ENCODE peak calls at places on chromosomes 5 and 9, in five cellular contexts. One of them, this sample, is unnamed.

GRCh38 chr5:83149671-83150070 is 72.3 kb downstream of the XRCC4 start:
- DNase-seq in HCT116: no peak
- DNase-seq in H1: no peak
- DNase-seq in HepG2: no peak
- DNase-seq in GM12878: no peak
- DNase-seq in this sample: no peak

GRCh38 chr9:18393340-18394130 is 80.4 kb upstream of the ADAMTSL1 start:
- DNase-seq in HCT116: peak; percentile 69
- DNase-seq in H1: no peak
- DNase-seq in HepG2: peak; percentile 1
- DNase-seq in GM12878: no peak
- DNase-seq in this sample: no peak

GRCh38 chr5:177503351-177504085 is 6.1 kb downstream of the DOK3 start:
- DNase-seq in HCT116: no peak
- DNase-seq in H1: no peak
- DNase-seq in HepG2: no peak
- DNase-seq in GM12878: no peak
- DNase-seq in this sample: no peak

GRCh38 chr9:124839612-124840299 is 13.5 kb upstream of the WDR38 start:
- DNase-seq in HCT116: peak; percentile 33
- DNase-seq in H1: no peak
- DNase-seq in HepG2: peak; percentile 43
- DNase-seq in GM12878: no peak
- DNase-seq in this sample: peak; percentile 50

GRCh38 chr9:112029921-112030444 is 133.4 kb downstream of the UGCG start:
- DNase-seq in HCT116: no peak
- DNase-seq in H1: peak; percentile 25
- DNase-seq in HepG2: peak; percentile 43
- DNase-seq in GM12878: no peak
- DNase-seq in this sample: no peak

GRCh38 chr9:91681461-91682305 is 258.1 kb upstream of the NFIL3 start:
- DNase-seq in HCT116: peak; percentile 45
- DNase-seq in H1: peak; percentile 47
- DNase-seq in HepG2: peak; percentile 22
- DNase-seq in GM12878: no peak
- DNase-seq in this sample: peak; percentile 65

GRCh38 chr5:179230061-179230461 is 115.2 kb downstream of the ADAMTS2 start:
- DNase-seq in HCT116: no peak
- DNase-seq in H1: no peak
- DNase-seq in HepG2: no peak
- DNase-seq in GM12878: no peak
- DNase-seq in this sample: no peak

GRCh38 chr9:130327070-130327780 is 61.7 kb downstream of the HMCN2 start:
- DNase-seq in HCT116: no peak
- DNase-seq in H1: no peak
- DNase-seq in HepG2: no peak
- DNase-seq in GM12878: no peak
- DNase-seq in this sample: peak; percentile 53

GRCh38 chr9:77433675-77434445 is 214.3 kb downstream of the GNA14 start:
- DNase-seq in HCT116: peak; percentile 33
- DNase-seq in H1: no peak
- DNase-seq in HepG2: peak; percentile 48
- DNase-seq in GM12878: no peak
- DNase-seq in this sample: peak; percentile 60

GRCh38 chr5:2370626-2371418 is 380.7 kb downstream of the IRX2 start:
- DNase-seq in HCT116: no peak
- DNase-seq in H1: no peak
- DNase-seq in HepG2: no peak
- DNase-seq in GM12878: no peak
- DNase-seq in this sample: no peak

DNA sequence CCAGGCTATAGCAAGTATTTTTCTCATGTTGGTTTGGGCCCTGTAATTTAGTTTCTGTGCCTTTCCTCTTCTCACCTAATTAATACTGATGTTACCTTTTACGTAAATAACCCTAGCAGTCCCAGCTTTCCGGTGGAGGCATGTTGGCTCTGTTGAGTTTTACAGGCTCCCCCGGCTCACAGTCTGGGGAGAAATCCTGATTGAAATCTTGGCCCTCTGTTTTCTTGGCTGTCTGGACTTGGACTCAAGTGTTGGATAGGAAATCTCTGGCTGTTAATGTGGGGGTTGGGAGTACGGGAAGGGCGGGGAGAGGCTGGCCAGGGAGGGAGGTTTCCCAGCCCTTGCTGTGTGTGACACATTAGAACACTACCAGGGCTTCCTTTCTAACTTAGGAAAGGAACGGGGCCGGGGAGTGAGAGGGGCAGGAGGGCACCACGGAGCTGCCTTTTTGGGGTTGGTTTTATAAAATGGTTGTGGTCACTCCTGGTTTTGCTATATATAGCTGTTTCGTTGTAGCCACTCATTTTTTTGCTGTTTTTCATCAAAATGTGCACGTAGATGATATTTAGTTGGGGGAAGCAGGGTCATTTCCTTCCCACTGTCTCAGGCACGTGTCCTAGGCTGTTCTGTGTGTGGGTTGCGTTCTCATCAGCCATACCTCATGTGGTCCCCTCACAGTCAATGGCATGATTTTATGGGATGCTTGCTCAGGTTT is 10.9 kb downstream of the TRIO start:
- DNase-seq in HCT116: no peak
- DNase-seq in H1: no peak
- DNase-seq in HepG2: no peak
- DNase-seq in GM12878: no peak
- DNase-seq in this sample: no peak
- TF ChIP-seq ATF3 in HCT116: no peak
- TF ChIP-seq ATF3 in H1: no peak
- TF ChIP-seq ATF3 in HepG2: no peak
- TF ChIP-seq ATF3 in GM12878: no peak
- TF ChIP-seq ATF3 in this sample: no peak

GRCh38 chr5:175823731-175824525 is 47.5 kb upstream of the CPLX2 start:
- DNase-seq in HCT116: no peak
- DNase-seq in H1: no peak
- DNase-seq in HepG2: no peak
- DNase-seq in GM12878: no peak
- DNase-seq in this sample: no peak
- TF ChIP-seq SRF in HCT116: no peak
- TF ChIP-seq SRF in H1: no peak
- TF ChIP-seq SRF in HepG2: no peak
- TF ChIP-seq SRF in GM12878: no peak
- TF ChIP-seq SRF in this sample: no peak

DNA sequence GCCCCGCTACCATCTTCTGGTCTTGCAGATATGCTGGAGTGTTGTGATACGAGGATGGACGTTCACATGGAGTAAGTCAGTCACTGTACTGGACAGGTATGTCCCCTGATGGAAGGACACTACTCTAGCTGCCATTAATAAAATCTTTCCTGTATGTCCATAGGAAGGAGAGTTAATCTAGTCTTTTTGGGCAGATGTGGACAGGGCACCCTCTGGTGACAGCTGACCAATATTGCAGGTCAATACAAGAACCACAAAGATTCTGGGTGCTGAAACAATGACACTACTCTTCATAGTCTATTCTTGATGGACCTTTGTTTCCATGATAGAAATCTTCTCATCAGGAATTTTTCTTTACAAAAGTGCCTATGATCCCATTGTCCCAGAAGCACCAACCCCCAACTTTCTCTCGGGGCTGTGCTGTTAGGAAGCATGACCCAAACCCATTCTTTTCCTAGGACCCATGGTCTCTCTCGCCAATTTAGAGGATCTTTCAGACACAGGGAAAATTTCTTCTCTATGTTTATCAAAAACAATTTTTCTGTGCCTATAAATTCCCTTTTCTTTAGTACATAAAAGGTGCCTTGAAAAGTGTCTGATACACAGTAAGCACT is 376.9 kb downstream of the DTWD2 start:
- DNase-seq in HCT116: peak; percentile 19
- DNase-seq in H1: no peak
- DNase-seq in HepG2: peak; percentile 10
- DNase-seq in GM12878: no peak
- DNase-seq in this sample: peak; percentile 17
- TF ChIP-seq ATF3 in HCT116: no peak
- TF ChIP-seq ATF3 in H1: no peak
- TF ChIP-seq ATF3 in HepG2: no peak
- TF ChIP-seq ATF3 in GM12878: no peak
- TF ChIP-seq ATF3 in this sample: no peak

GRCh38 chr5:134242146-134242545 is 16.3 kb upstream of the PPP2CA start:
- DNase-seq in HCT116: no peak
- DNase-seq in H1: no peak
- DNase-seq in HepG2: peak; percentile 67
- DNase-seq in GM12878: no peak
- DNase-seq in this sample: no peak
- TF ChIP-seq SRF in HCT116: no peak
- TF ChIP-seq SRF in H1: no peak
- TF ChIP-seq SRF in HepG2: no peak
- TF ChIP-seq SRF in GM12878: no peak
- TF ChIP-seq SRF in this sample: no peak

GRCh38 chr5:21806943-21807342 is 1046.2 kb downstream of the CDH12 start:
- DNase-seq in HCT116: no peak
- DNase-seq in H1: no peak
- DNase-seq in HepG2: no peak
- DNase-seq in GM12878: no peak
- DNase-seq in this sample: no peak
- TF ChIP-seq ATF3 in HCT116: no peak
- TF ChIP-seq ATF3 in H1: no peak
- TF ChIP-seq ATF3 in HepG2: no peak
- TF ChIP-seq ATF3 in GM12878: no peak
- TF ChIP-seq ATF3 in this sample: no peak

GRCh38 chr9:21414220-21414940 is 5.5 kb downstream of the IFNA8 start:
- DNase-seq in HCT116: no peak
- DNase-seq in H1: no peak
- DNase-seq in HepG2: no peak
- DNase-seq in GM12878: no peak
- DNase-seq in this sample: no peak
- TF ChIP-seq SRF in HCT116: no peak
- TF ChIP-seq SRF in H1: no peak
- TF ChIP-seq SRF in HepG2: no peak
- TF ChIP-seq SRF in GM12878: no peak
- TF ChIP-seq SRF in this sample: no peak

GRCh38 chr9:68708513-68708912 is 3.5 kb downstream of the PIP5K1B start:
- DNase-seq in HCT116: no peak
- DNase-seq in H1: no peak
- DNase-seq in HepG2: no peak
- DNase-seq in GM12878: no peak
- DNase-seq in this sample: no peak

GRCh38 chr9:68704804-68705635 is at the start of gene PIP5K1B:
- DNase-seq in HCT116: no peak
- DNase-seq in H1: no peak
- DNase-seq in HepG2: peak; percentile 70
- DNase-seq in GM12878: no peak
- DNase-seq in this sample: peak; percentile 69

GRCh38 chr9:68705636-68706578 is 867 bp downstream of the PIP5K1B start:
- DNase-seq in HCT116: no peak
- DNase-seq in H1: no peak
- DNase-seq in HepG2: peak; percentile 46
- DNase-seq in GM12878: no peak
- DNase-seq in this sample: peak; percentile 50

GRCh38 chr9:68708089-68708488 is 3.0 kb downstream of the PIP5K1B start:
- DNase-seq in HCT116: no peak
- DNase-seq in H1: no peak
- DNase-seq in HepG2: no peak
- DNase-seq in GM12878: no peak
- DNase-seq in this sample: no peak

GRCh38 chr9:68706579-68707201 is 1.6 kb downstream of the PIP5K1B start:
- DNase-seq in HCT116: no peak
- DNase-seq in H1: no peak
- DNase-seq in HepG2: no peak
- DNase-seq in GM12878: peak; percentile 63
- DNase-seq in this sample: no peak
- TF ChIP-seq ATF3 in HCT116: no peak
- TF ChIP-seq ATF3 in H1: no peak
- TF ChIP-seq ATF3 in HepG2: no peak
- TF ChIP-seq ATF3 in GM12878: no peak
- TF ChIP-seq ATF3 in this sample: no peak

GRCh38 chr5:132773114-132773513 is 3.9 kb downstream of the SEPTIN8 start:
- DNase-seq in HCT116: no peak
- DNase-seq in H1: no peak
- DNase-seq in HepG2: no peak
- DNase-seq in GM12878: no peak
- DNase-seq in this sample: no peak

GRCh38 chr5:132774896-132775295 is 2.1 kb downstream of the SEPTIN8 start:
- DNase-seq in HCT116: no peak
- DNase-seq in H1: no peak
- DNase-seq in HepG2: no peak
- DNase-seq in GM12878: no peak
- DNase-seq in this sample: no peak

GRCh38 chr5:132774406-132774805 is 2.6 kb downstream of the SEPTIN8 start:
- DNase-seq in HCT116: no peak
- DNase-seq in H1: no peak
- DNase-seq in HepG2: no peak
- DNase-seq in GM12878: no peak
- DNase-seq in this sample: no peak

GRCh38 chr5:132772291-132773070 is 4.6 kb downstream of the SEPTIN8 start:
- DNase-seq in HCT116: no peak
- DNase-seq in H1: no peak
- DNase-seq in HepG2: no peak
- DNase-seq in GM12878: no peak
- DNase-seq in this sample: no peak

DNA sequence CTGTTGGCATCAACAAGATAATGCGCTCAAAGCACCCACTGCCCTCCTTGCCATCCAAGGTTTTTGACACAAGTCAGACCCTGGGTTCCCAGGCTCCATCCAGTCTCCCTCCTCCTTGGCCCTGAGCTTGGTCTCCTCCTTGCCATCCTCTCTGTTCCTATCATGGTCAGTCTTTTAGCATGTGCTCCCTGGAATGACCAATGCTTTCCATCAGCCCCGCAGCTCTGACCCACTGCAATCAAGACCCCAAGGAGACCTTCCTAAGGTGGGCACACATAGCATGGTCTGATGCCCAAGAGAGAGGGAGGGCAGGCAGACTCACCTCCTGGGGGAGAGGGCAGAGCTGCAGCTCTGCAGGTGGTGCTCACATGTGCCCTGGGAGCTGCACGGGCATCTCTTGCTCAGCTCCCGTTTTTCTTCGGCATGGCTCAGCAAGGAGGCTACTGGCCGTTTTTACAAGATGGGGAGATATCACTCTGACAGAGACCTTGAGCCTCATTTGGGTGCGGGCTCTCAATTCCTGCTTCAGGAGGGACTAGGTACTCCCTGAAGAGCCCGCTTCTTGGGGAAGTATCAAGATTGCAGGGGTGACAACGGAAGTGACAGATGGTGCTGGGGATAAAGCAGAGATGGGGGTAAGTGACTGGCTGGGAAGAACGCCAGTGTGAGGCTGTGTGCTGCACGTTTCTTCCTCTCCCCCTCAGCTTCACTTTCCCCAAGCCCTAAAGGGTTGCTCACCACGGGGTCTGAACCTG is 3.3 kb downstream of the SEPTIN8 start:
- DNase-seq in HCT116: no peak
- DNase-seq in H1: no peak
- DNase-seq in HepG2: no peak
- DNase-seq in GM12878: no peak
- DNase-seq in this sample: peak; percentile 52
- TF ChIP-seq SRF in HCT116: no peak
- TF ChIP-seq SRF in H1: no peak
- TF ChIP-seq SRF in HepG2: no peak
- TF ChIP-seq SRF in GM12878: no peak
- TF ChIP-seq SRF in this sample: no peak

DNA sequence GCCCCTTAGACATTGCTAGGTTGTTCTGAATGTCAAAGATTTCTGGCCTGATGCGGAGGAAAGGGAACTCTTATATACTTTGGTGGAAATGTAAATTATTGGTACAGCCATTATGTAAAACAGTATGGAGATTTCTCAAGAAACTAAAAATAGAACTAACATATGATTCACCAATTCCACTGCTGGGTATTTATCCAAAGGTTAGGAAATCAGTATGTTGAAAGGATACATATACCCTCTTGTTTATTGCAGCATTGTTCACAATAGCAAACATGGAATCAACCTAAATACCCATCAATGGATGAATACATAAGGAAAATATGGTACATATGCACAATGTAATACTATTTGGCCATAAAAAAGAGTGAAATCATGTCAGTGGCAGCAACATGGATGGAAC is 31.8 kb downstream of the DMRT3 start:
- DNase-seq in HCT116: no peak
- DNase-seq in H1: no peak
- DNase-seq in HepG2: no peak
- DNase-seq in GM12878: no peak
- DNase-seq in this sample: no peak
- TF ChIP-seq ATF3 in HCT116: no peak
- TF ChIP-seq ATF3 in H1: no peak
- TF ChIP-seq ATF3 in HepG2: no peak
- TF ChIP-seq ATF3 in GM12878: no peak
- TF ChIP-seq ATF3 in this sample: no peak

This sample was measured in K562.